ENCODE peak calls at places on chromosomes 1 and 21, in five cellular contexts. One of them, this sample, is unnamed.

GRCh38 chr1:223147409-223147808 is 4.4 kb upstream of the TLR5 start:
- DNase-seq in spleen: no peak
- DNase-seq in lung: no peak
- DNase-seq in testis: no peak
- DNase-seq in prostate gland: no peak
- DNase-seq in this sample: no peak

GRCh38 chr1:232987741-232988140 is 37.3 kb downstream of the NTPCR start:
- DNase-seq in spleen: no peak
- DNase-seq in lung: no peak
- DNase-seq in testis: no peak
- DNase-seq in prostate gland: no peak
- DNase-seq in this sample: no peak

GRCh38 chr21:40373760-40374159 is 473.2 kb downstream of the DSCAM start:
- DNase-seq in spleen: no peak
- DNase-seq in lung: no peak
- DNase-seq in testis: no peak
- DNase-seq in prostate gland: no peak
- DNase-seq in this sample: no peak

GRCh38 chr1:199298825-199299224 is 660.0 kb downstream of the PTPRC start:
- DNase-seq in spleen: no peak
- DNase-seq in lung: no peak
- DNase-seq in testis: no peak
- DNase-seq in prostate gland: no peak
- DNase-seq in this sample: no peak

GRCh38 chr1:97144527-97144926 is 422.9 kb downstream of the PTBP2 start:
- DNase-seq in spleen: no peak
- DNase-seq in lung: no peak
- DNase-seq in testis: no peak
- DNase-seq in prostate gland: no peak
- DNase-seq in this sample: no peak

GRCh38 chr1:91478693-91479234 is 21.9 kb upstream of the CDC7 start:
- DNase-seq in spleen: no peak
- DNase-seq in lung: no peak
- DNase-seq in testis: no peak
- DNase-seq in prostate gland: no peak
- DNase-seq in this sample: no peak

GRCh38 chr1:198220428-198220827 is 63.6 kb downstream of the NEK7 start:
- DNase-seq in spleen: no peak
- DNase-seq in lung: no peak
- DNase-seq in testis: no peak
- DNase-seq in prostate gland: no peak
- DNase-seq in this sample: no peak

GRCh38 chr1:166974647-166975345 is 544 bp downstream of the ILDR2 start:
- DNase-seq in spleen: no peak
- DNase-seq in lung: no peak
- DNase-seq in testis: peak; percentile 73
- DNase-seq in prostate gland: no peak
- DNase-seq in this sample: no peak

DNA sequence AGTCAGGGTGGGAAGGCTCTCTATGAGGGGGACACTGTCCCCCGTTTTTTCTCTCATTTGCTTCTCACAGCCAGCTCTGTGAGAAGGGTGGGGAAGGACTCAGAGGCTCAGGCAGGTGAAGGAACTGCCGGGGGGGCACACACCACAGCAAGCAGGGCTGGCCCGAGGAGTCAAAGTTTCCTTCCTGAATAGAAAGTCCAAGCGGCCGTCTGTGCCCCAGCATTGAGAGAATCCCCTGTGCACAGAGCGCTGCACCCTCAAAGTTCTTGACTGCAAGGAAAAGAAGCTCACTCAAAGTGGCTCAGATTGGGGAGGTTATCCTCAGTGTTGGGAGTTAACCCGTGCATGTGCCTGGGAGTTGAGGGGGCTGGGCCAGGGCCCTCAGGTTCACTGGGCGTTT is 145.2 kb upstream of the AJAP1 start:
- DNase-seq in spleen: no peak
- DNase-seq in lung: no peak
- DNase-seq in testis: no peak
- DNase-seq in prostate gland: no peak
- DNase-seq in this sample: no peak
- H3K9me3 ChIP-seq in spleen: no peaks in the 10 kb centered on the region
- H3K9me3 ChIP-seq in lung: no peaks in the 10 kb centered on the region
- H3K9me3 ChIP-seq in testis: no peaks in the 10 kb centered on the region
- H3K9me3 ChIP-seq in prostate gland: no peaks in the 10 kb centered on the region
- H3K9me3 ChIP-seq in this sample: no peaks in the 10 kb centered on the region

GRCh38 chr1:74005533-74005932 is 192.4 kb downstream of the LRRIQ3 start:
- DNase-seq in spleen: no peak
- DNase-seq in lung: no peak
- DNase-seq in testis: no peak
- DNase-seq in prostate gland: no peak
- DNase-seq in this sample: no peak

GRCh38 chr1:74011736-74012135 is 186.2 kb downstream of the LRRIQ3 start:
- DNase-seq in spleen: no peak
- DNase-seq in lung: no peak
- DNase-seq in testis: no peak
- DNase-seq in prostate gland: no peak
- DNase-seq in this sample: no peak

GRCh38 chr1:74012583-74012982 is 185.4 kb downstream of the LRRIQ3 start:
- DNase-seq in spleen: no peak
- DNase-seq in lung: no peak
- DNase-seq in testis: no peak
- DNase-seq in prostate gland: no peak
- DNase-seq in this sample: no peak

GRCh38 chr1:74010206-74010605 is 187.8 kb downstream of the LRRIQ3 start:
- DNase-seq in spleen: no peak
- DNase-seq in lung: no peak
- DNase-seq in testis: no peak
- DNase-seq in prostate gland: no peak
- DNase-seq in this sample: no peak
- H3K27ac ChIP-seq in spleen: no peak overlapping the region
- H3K27ac ChIP-seq in lung: no peak overlapping the region
- H3K27ac ChIP-seq in testis: no peak overlapping the region
- H3K27ac ChIP-seq in prostate gland: no peak overlapping the region
- H3K27ac ChIP-seq in this sample: no peak overlapping the region

GRCh38 chr1:203116048-203116810 is 11.3 kb upstream of the ADORA1 start:
- DNase-seq in spleen: no peak
- DNase-seq in lung: no peak
- DNase-seq in testis: no peak
- DNase-seq in prostate gland: no peak
- DNase-seq in this sample: no peak
- TF ChIP-seq CTCF in spleen: no peak
- TF ChIP-seq CTCF in lung: no peak
- TF ChIP-seq CTCF in testis: no peak
- TF ChIP-seq CTCF in prostate gland: no peak
- TF ChIP-seq CTCF in this sample: no peak

DNA sequence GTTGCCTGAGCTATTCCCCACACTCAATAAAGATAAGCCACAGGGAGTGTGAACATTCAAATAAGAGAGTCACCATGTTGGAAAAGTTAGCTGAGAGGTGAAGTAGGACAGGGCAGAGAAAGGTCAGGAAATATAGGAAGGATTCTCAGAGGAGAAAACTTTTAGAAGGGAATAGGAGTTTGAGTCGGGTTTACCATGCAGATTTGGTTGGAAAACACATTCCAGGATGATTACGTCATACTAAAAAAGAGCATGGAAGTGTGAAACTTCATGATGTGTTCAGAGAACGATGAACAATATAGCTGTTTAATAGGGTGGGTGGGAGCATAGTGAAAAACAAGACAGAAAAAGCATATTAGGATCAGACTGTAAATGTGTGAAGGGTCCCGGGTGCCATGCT is 1125.3 kb upstream of the ADGRL2 start:
- DNase-seq in spleen: no peak
- DNase-seq in lung: no peak
- DNase-seq in testis: no peak
- DNase-seq in prostate gland: no peak
- DNase-seq in this sample: no peak
- H3K9me3 ChIP-seq in spleen: no peaks in the 10 kb centered on the region
- H3K9me3 ChIP-seq in lung: no peaks in the 10 kb centered on the region
- H3K9me3 ChIP-seq in testis: no peaks in the 10 kb centered on the region
- H3K9me3 ChIP-seq in prostate gland: no peaks in the 10 kb centered on the region
- H3K9me3 ChIP-seq in this sample: no peaks in the 10 kb centered on the region

GRCh38 chr1:218390625-218391024 is 45.5 kb downstream of the TGFB2 start:
- DNase-seq in spleen: no peak
- DNase-seq in lung: no peak
- DNase-seq in testis: no peak
- DNase-seq in prostate gland: no peak
- DNase-seq in this sample: no peak
- H3K27ac ChIP-seq in spleen: no peak overlapping the region
- H3K27ac ChIP-seq in lung: no peak overlapping the region
- H3K27ac ChIP-seq in testis: no peak overlapping the region
- H3K27ac ChIP-seq in prostate gland: no peak overlapping the region
- H3K27ac ChIP-seq in this sample: no peak overlapping the region

DNA sequence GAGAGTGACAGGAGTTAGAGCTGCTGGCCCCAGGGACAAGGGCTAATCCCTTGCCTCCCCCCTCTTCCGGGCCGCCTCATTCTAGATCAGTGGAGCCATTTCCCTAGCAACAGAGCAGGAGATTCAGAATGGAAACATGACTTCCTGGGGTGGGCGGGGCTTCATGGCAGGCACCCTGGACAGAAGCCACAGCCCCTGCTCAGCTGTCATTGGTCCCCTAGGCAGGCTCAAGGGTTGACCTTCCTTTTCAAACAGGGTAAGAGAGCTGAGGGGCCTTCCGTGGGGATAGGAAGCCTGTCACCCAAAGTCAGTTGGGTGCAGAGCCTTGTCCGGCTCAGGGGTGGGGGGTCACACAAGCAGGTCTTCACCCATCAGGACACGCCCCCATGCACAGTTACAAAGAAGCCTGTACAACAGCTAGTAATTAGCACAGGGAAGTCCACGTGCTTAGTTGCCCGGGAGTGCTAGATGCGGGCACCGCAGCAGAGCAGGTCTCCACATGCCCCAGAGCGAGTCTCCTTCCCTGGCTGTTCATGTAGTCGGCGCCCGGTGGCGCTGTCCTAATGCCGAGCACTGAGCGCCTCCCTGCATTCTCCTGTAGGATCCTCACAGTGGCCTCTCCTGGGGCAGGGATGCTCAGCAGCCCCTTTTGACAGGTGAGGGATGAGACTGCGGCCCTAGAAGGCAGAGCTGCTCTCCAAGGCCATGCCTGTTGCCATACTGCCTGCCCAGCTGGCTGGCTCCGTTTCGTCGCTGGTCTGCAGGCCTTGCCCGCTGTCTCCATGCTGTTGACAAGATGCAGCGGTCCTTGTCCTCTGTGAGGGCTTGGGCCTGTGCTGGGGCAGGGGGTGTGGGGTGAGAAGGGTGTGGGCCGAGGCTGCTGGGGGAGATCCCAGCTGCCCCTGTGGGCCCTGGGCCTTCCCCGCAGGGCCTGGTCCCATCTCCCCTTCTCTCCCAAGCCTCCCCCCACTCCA is 5.1 kb downstream of the TMEM201 start:
- DNase-seq in spleen: peak; percentile 88
- DNase-seq in lung: peak; percentile 55
- DNase-seq in testis: peak; percentile 79
- DNase-seq in prostate gland: peak; percentile 38
- DNase-seq in this sample: peak; percentile 55
- TF ChIP-seq CTCF in spleen: no peak
- TF ChIP-seq CTCF in lung: no peak
- TF ChIP-seq CTCF in testis: no peak
- TF ChIP-seq CTCF in prostate gland: peak; percentile 10
- TF ChIP-seq CTCF in this sample: no peak

GRCh38 chr1:231326248-231326647 is 11.4 kb downstream of the EXOC8 start:
- DNase-seq in spleen: no peak
- DNase-seq in lung: no peak
- DNase-seq in testis: no peak
- DNase-seq in prostate gland: no peak
- DNase-seq in this sample: no peak

GRCh38 chr1:231327617-231328016 is 10.0 kb downstream of the EXOC8 start:
- DNase-seq in spleen: no peak
- DNase-seq in lung: no peak
- DNase-seq in testis: no peak
- DNase-seq in prostate gland: no peak
- DNase-seq in this sample: no peak

GRCh38 chr1:231334079-231334666 is 3.5 kb downstream of the EXOC8 start:
- DNase-seq in spleen: no peak
- DNase-seq in lung: no peak
- DNase-seq in testis: no peak
- DNase-seq in prostate gland: no peak
- DNase-seq in this sample: no peak

GRCh38 chr1:231332761-231333160 is 4.9 kb downstream of the EXOC8 start:
- DNase-seq in spleen: no peak
- DNase-seq in lung: no peak
- DNase-seq in testis: no peak
- DNase-seq in prostate gland: no peak
- DNase-seq in this sample: no peak

GRCh38 chr1:231329483-231329882 is 8.2 kb downstream of the EXOC8 start:
- DNase-seq in spleen: no peak
- DNase-seq in lung: no peak
- DNase-seq in testis: no peak
- DNase-seq in prostate gland: no peak
- DNase-seq in this sample: no peak
- H3K9me3 ChIP-seq in spleen: no peaks in the 10 kb centered on the region
- H3K9me3 ChIP-seq in lung: no peaks in the 10 kb centered on the region
- H3K9me3 ChIP-seq in testis: no peaks in the 10 kb centered on the region
- H3K9me3 ChIP-seq in prostate gland: no peaks in the 10 kb centered on the region
- H3K9me3 ChIP-seq in this sample: no peaks in the 10 kb centered on the region

This sample was measured in pancreas.